ENCODE peak calls at places on chromosomes 5 and 9, in six cellular contexts. One of them, this sample, is unnamed.

GRCh38 chr9:2810424-2811075 is 33.3 kb downstream of the PUM3 start:
- DNase-seq in Peyer's patch: no peak
- DNase-seq in AG04450: no peak
- DNase-seq in ovary: no peak
- DNase-seq in coronary artery: no peak
- DNase-seq in brain microvascular endothelial cell: no peak
- DNase-seq in this sample: no peak

GRCh38 chr9:16133556-16134227 is 580.8 kb downstream of the CCDC171 start:
- DNase-seq in Peyer's patch: peak
- DNase-seq in AG04450: no peak
- DNase-seq in ovary: peak
- DNase-seq in coronary artery: no peak
- DNase-seq in brain microvascular endothelial cell: peak
- DNase-seq in this sample: peak

GRCh38 chr5:115377468-115378217 is 81.2 kb upstream of the CCDC112 start:
- DNase-seq in Peyer's patch: no peak
- DNase-seq in AG04450: peak
- DNase-seq in ovary: no peak
- DNase-seq in coronary artery: no peak
- DNase-seq in brain microvascular endothelial cell: peak
- DNase-seq in this sample: peak

GRCh38 chr5:35172526-35172925 is 57.8 kb downstream of the PRLR start:
- DNase-seq in Peyer's patch: no peak
- DNase-seq in AG04450: no peak
- DNase-seq in ovary: no peak
- DNase-seq in coronary artery: no peak
- DNase-seq in brain microvascular endothelial cell: no peak
- DNase-seq in this sample: no peak

GRCh38 chr9:92061184-92061583 is 54.0 kb downstream of the SPTLC1 start:
- DNase-seq in Peyer's patch: no peak
- DNase-seq in AG04450: no peak
- DNase-seq in ovary: no peak
- DNase-seq in coronary artery: no peak
- DNase-seq in brain microvascular endothelial cell: no peak
- DNase-seq in this sample: no peak

GRCh38 chr5:120017523-120017922 is 388.2 kb downstream of the FAM170A start:
- DNase-seq in Peyer's patch: no peak
- DNase-seq in AG04450: no peak
- DNase-seq in ovary: no peak
- DNase-seq in coronary artery: no peak
- DNase-seq in brain microvascular endothelial cell: peak
- DNase-seq in this sample: peak

GRCh38 chr5:133467712-133468463 is 144.5 kb downstream of the FSTL4 start:
- DNase-seq in Peyer's patch: no peak
- DNase-seq in AG04450: no peak
- DNase-seq in ovary: no peak
- DNase-seq in coronary artery: no peak
- DNase-seq in brain microvascular endothelial cell: no peak
- DNase-seq in this sample: no peak

GRCh38 chr5:32297181-32298055 is 15.3 kb downstream of the MTMR12 start:
- DNase-seq in Peyer's patch: no peak
- DNase-seq in AG04450: no peak
- DNase-seq in ovary: no peak
- DNase-seq in coronary artery: no peak
- DNase-seq in brain microvascular endothelial cell: no peak
- DNase-seq in this sample: no peak

GRCh38 chr5:117590944-117591343 is 1016.3 kb upstream of the SEMA6A start:
- DNase-seq in Peyer's patch: no peak
- DNase-seq in AG04450: no peak
- DNase-seq in ovary: no peak
- DNase-seq in coronary artery: no peak
- DNase-seq in brain microvascular endothelial cell: no peak
- DNase-seq in this sample: no peak

GRCh38 chr9:99216073-99216472 is 5.7 kb downstream of the ALG2 start:
- DNase-seq in Peyer's patch: no peak
- DNase-seq in AG04450: no peak
- DNase-seq in ovary: no peak
- DNase-seq in coronary artery: no peak
- DNase-seq in brain microvascular endothelial cell: no peak
- DNase-seq in this sample: no peak

GRCh38 chr5:62167651-62168050 is 138.4 kb upstream of the KIF2A start:
- DNase-seq in Peyer's patch: no peak
- DNase-seq in AG04450: no peak
- DNase-seq in ovary: no peak
- DNase-seq in coronary artery: no peak
- DNase-seq in brain microvascular endothelial cell: no peak
- DNase-seq in this sample: peak

GRCh38 chr5:127561254-127561653 is 43.8 kb downstream of the PRRC1 start:
- DNase-seq in Peyer's patch: no peak
- DNase-seq in AG04450: peak
- DNase-seq in ovary: no peak
- DNase-seq in coronary artery: no peak
- DNase-seq in brain microvascular endothelial cell: peak
- DNase-seq in this sample: no peak

GRCh38 chr5:58009754-58010153 is 450.1 kb downstream of the PLK2 start:
- DNase-seq in Peyer's patch: no peak
- DNase-seq in AG04450: no peak
- DNase-seq in ovary: no peak
- DNase-seq in coronary artery: no peak
- DNase-seq in brain microvascular endothelial cell: no peak
- DNase-seq in this sample: no peak

GRCh38 chr5:92559743-92560142 is 1021.3 kb downstream of the NR2F1-AS1 start:
- DNase-seq in Peyer's patch: no peak
- DNase-seq in AG04450: no peak
- DNase-seq in ovary: no peak
- DNase-seq in coronary artery: no peak
- DNase-seq in brain microvascular endothelial cell: peak
- DNase-seq in this sample: peak

GRCh38 chr5:88393082-88393481 is 124.4 kb upstream of the TMEM161B start:
- DNase-seq in Peyer's patch: no peak
- DNase-seq in AG04450: no peak
- DNase-seq in ovary: no peak
- DNase-seq in coronary artery: no peak
- DNase-seq in brain microvascular endothelial cell: no peak
- DNase-seq in this sample: no peak

GRCh38 chr5:36820900-36821299 is 55.7 kb upstream of the NIPBL start:
- DNase-seq in Peyer's patch: no peak
- DNase-seq in AG04450: no peak
- DNase-seq in ovary: no peak
- DNase-seq in coronary artery: no peak
- DNase-seq in brain microvascular endothelial cell: no peak
- DNase-seq in this sample: no peak

GRCh38 chr5:133716475-133717183 is 104.3 kb upstream of the FSTL4 start:
- DNase-seq in Peyer's patch: no peak
- DNase-seq in AG04450: no peak
- DNase-seq in ovary: no peak
- DNase-seq in coronary artery: no peak
- DNase-seq in brain microvascular endothelial cell: no peak
- DNase-seq in this sample: no peak

GRCh38 chr9:83383034-83383433 is 155.2 kb downstream of the FRMD3 start:
- DNase-seq in Peyer's patch: no peak
- DNase-seq in AG04450: no peak
- DNase-seq in ovary: no peak
- DNase-seq in coronary artery: no peak
- DNase-seq in brain microvascular endothelial cell: no peak
- DNase-seq in this sample: no peak

GRCh38 chr9:127763918-127764384 is 14.5 kb downstream of the SH2D3C start:
- DNase-seq in Peyer's patch: peak
- DNase-seq in AG04450: no peak
- DNase-seq in ovary: no peak
- DNase-seq in coronary artery: no peak
- DNase-seq in brain microvascular endothelial cell: no peak
- DNase-seq in this sample: no peak

GRCh38 chr5:61949054-61949679 is 356.8 kb upstream of the KIF2A start:
- DNase-seq in Peyer's patch: no peak
- DNase-seq in AG04450: no peak
- DNase-seq in ovary: no peak
- DNase-seq in coronary artery: no peak
- DNase-seq in brain microvascular endothelial cell: no peak
- DNase-seq in this sample: no peak

GRCh38 chr9:78054180-78054579 is 22.6 kb upstream of the GNAQ start:
- DNase-seq in Peyer's patch: no peak
- DNase-seq in AG04450: no peak
- DNase-seq in ovary: no peak
- DNase-seq in coronary artery: no peak
- DNase-seq in brain microvascular endothelial cell: no peak
- DNase-seq in this sample: no peak

GRCh38 chr9:108083796-108084352 is 594.3 kb upstream of the KLF4 start:
- DNase-seq in Peyer's patch: no peak
- DNase-seq in AG04450: no peak
- DNase-seq in ovary: no peak
- DNase-seq in coronary artery: no peak
- DNase-seq in brain microvascular endothelial cell: no peak
- DNase-seq in this sample: no peak

GRCh38 chr5:64822329-64822728 is 53.6 kb downstream of the CWC27 start:
- DNase-seq in Peyer's patch: no peak
- DNase-seq in AG04450: no peak
- DNase-seq in ovary: no peak
- DNase-seq in coronary artery: no peak
- DNase-seq in brain microvascular endothelial cell: no peak
- DNase-seq in this sample: no peak

GRCh38 chr9:13863112-13863511 is 450.8 kb downstream of the NFIB start:
- DNase-seq in Peyer's patch: no peak
- DNase-seq in AG04450: no peak
- DNase-seq in ovary: peak
- DNase-seq in coronary artery: peak
- DNase-seq in brain microvascular endothelial cell: no peak
- DNase-seq in this sample: no peak

GRCh38 chr9:97176206-97176605 is 131.3 kb upstream of the CCDC180 start:
- DNase-seq in Peyer's patch: no peak
- DNase-seq in AG04450: no peak
- DNase-seq in ovary: no peak
- DNase-seq in coronary artery: no peak
- DNase-seq in brain microvascular endothelial cell: no peak
- DNase-seq in this sample: no peak

GRCh38 chr5:6019612-6020011 is 358.7 kb downstream of the MED10 start:
- DNase-seq in Peyer's patch: no peak
- DNase-seq in AG04450: no peak
- DNase-seq in ovary: no peak
- DNase-seq in coronary artery: no peak
- DNase-seq in brain microvascular endothelial cell: no peak
- DNase-seq in this sample: no peak

GRCh38 chr9:94120854-94121376 is 36.7 kb downstream of the PTPDC1 start:
- DNase-seq in Peyer's patch: no peak
- DNase-seq in AG04450: no peak
- DNase-seq in ovary: no peak
- DNase-seq in coronary artery: no peak
- DNase-seq in brain microvascular endothelial cell: no peak
- DNase-seq in this sample: no peak

GRCh38 chr9:38031594-38031993 is 37.4 kb downstream of the SHB start:
- DNase-seq in Peyer's patch: no peak
- DNase-seq in AG04450: no peak
- DNase-seq in ovary: no peak
- DNase-seq in coronary artery: no peak
- DNase-seq in brain microvascular endothelial cell: no peak
- DNase-seq in this sample: no peak
- H3K27ac ChIP-seq in Peyer's patch: no peak
- H3K27ac ChIP-seq in AG04450: no peak
- H3K27ac ChIP-seq in ovary: no peak
- H3K27ac ChIP-seq in coronary artery: no peak
- H3K27ac ChIP-seq in brain microvascular endothelial cell: no peak
- H3K27ac ChIP-seq in this sample: peak

GRCh38 chr5:122099060-122099790 is 21.2 kb upstream of the LOX start:
- DNase-seq in Peyer's patch: no peak
- DNase-seq in AG04450: no peak
- DNase-seq in ovary: no peak
- DNase-seq in coronary artery: no peak
- DNase-seq in brain microvascular endothelial cell: peak
- DNase-seq in this sample: peak

GRCh38 chr5:122105909-122106308 is 23.4 kb upstream of the ZNF474 start:
- DNase-seq in Peyer's patch: no peak
- DNase-seq in AG04450: no peak
- DNase-seq in ovary: no peak
- DNase-seq in coronary artery: no peak
- DNase-seq in brain microvascular endothelial cell: no peak
- DNase-seq in this sample: no peak

GRCh38 chr5:122097391-122097790 is 19.3 kb upstream of the LOX start:
- DNase-seq in Peyer's patch: no peak
- DNase-seq in AG04450: no peak
- DNase-seq in ovary: no peak
- DNase-seq in coronary artery: no peak
- DNase-seq in brain microvascular endothelial cell: no peak
- DNase-seq in this sample: no peak

GRCh38 chr5:122101636-122102285 is 23.7 kb upstream of the LOX start:
- DNase-seq in Peyer's patch: no peak
- DNase-seq in AG04450: no peak
- DNase-seq in ovary: no peak
- DNase-seq in coronary artery: no peak
- DNase-seq in brain microvascular endothelial cell: peak
- DNase-seq in this sample: peak

GRCh38 chr5:122102825-122103224 is 24.8 kb upstream of the LOX start:
- DNase-seq in Peyer's patch: no peak
- DNase-seq in AG04450: peak
- DNase-seq in ovary: no peak
- DNase-seq in coronary artery: no peak
- DNase-seq in brain microvascular endothelial cell: peak
- DNase-seq in this sample: no peak
- TF ChIP-seq CTCF in Peyer's patch: no peak
- TF ChIP-seq CTCF in AG04450: no peak
- TF ChIP-seq CTCF in ovary: no peak
- TF ChIP-seq CTCF in coronary artery: no peak
- TF ChIP-seq CTCF in brain microvascular endothelial cell: no peak
- TF ChIP-seq CTCF in this sample: no peak

DNA sequence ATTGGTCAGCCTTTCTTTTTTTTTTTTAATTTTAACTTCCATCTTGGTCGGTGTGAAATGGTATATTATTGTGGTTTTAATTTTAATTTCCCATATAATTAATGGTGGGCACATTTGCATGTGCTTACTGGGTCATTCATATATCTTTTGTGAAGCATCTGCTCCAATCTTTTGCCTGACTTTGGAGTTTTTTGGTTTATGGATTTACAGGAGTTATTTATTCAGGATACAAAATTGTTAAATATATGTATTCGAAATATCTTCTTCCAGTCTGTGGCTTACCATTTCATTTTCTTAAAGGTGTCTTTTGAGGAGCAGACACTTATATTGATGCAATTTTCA is 682 bp upstream of the RIGI start:
- DNase-seq in Peyer's patch: no peak
- DNase-seq in AG04450: no peak
- DNase-seq in ovary: no peak
- DNase-seq in coronary artery: no peak
- DNase-seq in brain microvascular endothelial cell: no peak
- DNase-seq in this sample: no peak
- H3K27ac ChIP-seq in Peyer's patch: peak
- H3K27ac ChIP-seq in AG04450: no peak
- H3K27ac ChIP-seq in ovary: peak
- H3K27ac ChIP-seq in coronary artery: peak
- H3K27ac ChIP-seq in brain microvascular endothelial cell: peak
- H3K27ac ChIP-seq in this sample: no peak

DNA sequence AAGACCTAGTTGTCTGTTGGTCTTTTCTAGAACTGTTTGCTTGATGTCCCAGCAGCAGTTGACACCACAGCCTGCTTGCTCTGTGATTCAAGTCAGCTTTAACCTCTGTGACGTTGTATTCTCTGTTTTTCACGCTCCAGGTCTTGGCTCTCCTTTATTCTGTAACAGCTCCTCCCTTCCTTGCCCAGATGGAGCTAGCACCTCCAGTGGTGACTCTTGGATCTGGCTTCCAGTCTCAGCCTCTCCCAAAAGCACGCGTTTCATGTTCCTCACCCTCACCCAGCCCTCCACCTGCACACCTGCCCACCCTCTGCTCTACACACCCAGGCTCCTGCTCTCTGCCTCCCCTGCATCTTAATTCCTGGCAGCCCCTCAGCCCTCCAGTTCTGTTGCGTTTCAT is 50.6 kb downstream of the DMRT1 start:
- DNase-seq in Peyer's patch: no peak
- DNase-seq in AG04450: no peak
- DNase-seq in ovary: no peak
- DNase-seq in coronary artery: no peak
- DNase-seq in brain microvascular endothelial cell: no peak
- DNase-seq in this sample: no peak
- TF ChIP-seq CTCF in Peyer's patch: no peak
- TF ChIP-seq CTCF in AG04450: no peak
- TF ChIP-seq CTCF in ovary: no peak
- TF ChIP-seq CTCF in coronary artery: no peak
- TF ChIP-seq CTCF in brain microvascular endothelial cell: no peak
- TF ChIP-seq CTCF in this sample: no peak

This sample was measured in RWPE1.